ENCODE peak calls at places on chromosomes 13 and 19, in five cellular contexts. V is left cardiac atrium; G is CD8-positive, alpha-beta memory T cell; S is tibial artery; P is GM19239. E is an unnamed sample.

GRCh38 chr13:28792992-28793391 is 27.1 kb upstream of the MTUS2 start:
- DNase-seq in P (no peak), V (no peak), S (no peak), G (no peak), E (no peak)

GRCh38 chr19:41584931-41585330 is 9.0 kb downstream of the CEACAM21 start:
- DNase-seq in G (no peak), P (no peak), V (no peak), S (no peak), E (no peak)

GRCh38 chr19:46019270-46019669 is 3.6 kb downstream of the PGLYRP1 start:
- DNase-seq in V (no peak), P (no peak), G (no peak), S (no peak), E (no peak)

GRCh38 chr13:43244482-43244881 is 221.1 kb downstream of the DNAJC15 start:
- DNase-seq in P (no peak), S (no peak), V (no peak), G (no peak), E (no peak)

GRCh38 chr19:41886761-41887710 is 4.1 kb downstream of the ARHGEF1 start:
- DNase-seq in V (no peak), G (peak; percentile 89), S (no peak), P (no peak), E (no peak)

GRCh38 chr19:45509692-45510015 is 2.4 kb downstream of the VASP start:
- DNase-seq in S (no peak), G (no peak), V (no peak), P (no peak), E (no peak)

GRCh38 chr19:3041756-3042517 is 12.9 kb upstream of the TLE2 start:
- DNase-seq in G (no peak), V (no peak), P (no peak), S (no peak), E (no peak)

GRCh38 chr19:17513801-17514200 is 2.4 kb downstream of the PGLS start:
- DNase-seq in G (no peak), P (no peak), V (no peak), S (no peak), E (no peak)

GRCh38 chr19:29526730-29527499 is 1.1 kb downstream of the VSTM2B start:
- DNase-seq in G (no peak), S (no peak), V (no peak), P (no peak), E (no peak)

GRCh38 chr19:41859618-41860418 is at the start of gene RPS19:
- DNase-seq in V (peak; percentile 98), S (peak; percentile 97), P (peak; percentile 85), G (peak; percentile 98), E (peak; percentile 98)

GRCh38 chr19:29478578-29479565 is 46.9 kb upstream of the VSTM2B start:
- DNase-seq in S (no peak), G (no peak), V (no peak), P (no peak), E (no peak)

GRCh38 chr19:17718988-17719711 is at the start of gene MAP1S:
- DNase-seq in V (peak; percentile 71), P (peak; percentile 96), G (peak; percentile 46), S (peak; percentile 47), E (peak; percentile 88)

GRCh38 chr13:40158218-40158617 is 502.8 kb downstream of the COG6 start:
- DNase-seq in V (no peak), P (no peak), S (no peak), G (no peak), E (no peak)

GRCh38 chr19:58515259-58515658 is 3.5 kb upstream of the SLC27A5 start:
- DNase-seq in P (no peak), G (no peak), S (no peak), V (no peak), E (no peak)